ENCODE peak calls at places on chromosomes 12 and 14, in nine cellular contexts. Y, E, C, U, D, H, M, G and A are unnamed samples.

GRCh38 chr14:72699852-72700257 is 194.0 kb downstream of the DPF3 start:
- DNase-seq in Y (peak; percentile 62), E (no peak), C (no peak), U (peak; percentile 76), D (peak; percentile 43), H (no peak), M (no peak), G (no peak), A (no peak)

GRCh38 chr14:54798465-54799124 is 104.0 kb downstream of the GCH1 start:
- DNase-seq in Y (no peak), E (no peak), C (no peak), U (no peak), D (no peak), H (no peak), M (no peak), G (no peak), A (no peak)

GRCh38 chr14:51365241-51365940 is 125.3 kb downstream of the TMX1 start:
- DNase-seq in Y (no peak), E (no peak), C (no peak), U (no peak), D (no peak), H (no peak), M (no peak), G (no peak), A (no peak)

GRCh38 chr12:127509066-127509778 is 757.7 kb upstream of the TMEM132C start:
- DNase-seq in Y (peak; percentile 90), E (no peak), C (no peak), U (no peak), D (no peak), H (no peak), M (no peak), G (no peak), A (no peak)

GRCh38 chr14:51442513-51443175 is 202.6 kb downstream of the TMX1 start:
- DNase-seq in Y (peak; percentile 98), E (no peak), C (no peak), U (peak; percentile 85), D (peak; percentile 34), H (no peak), M (no peak), G (no peak), A (no peak)

GRCh38 chr12:91349451-91349850 is 166.8 kb upstream of the DCN start:
- DNase-seq in Y (peak; percentile 34), E (no peak), C (no peak), U (no peak), D (no peak), H (no peak), M (no peak), G (no peak), A (no peak)

GRCh38 chr12:89354630-89354931 is 2.3 kb upstream of the DUSP6 start:
- DNase-seq in Y (peak; percentile 19), E (peak; percentile 11), C (no peak), U (no peak), D (no peak), H (no peak), M (no peak), G (no peak), A (no peak)

GRCh38 chr14:93946506-93947170 is 19.5 kb downstream of the FAM181A start:
- DNase-seq in Y (peak; percentile 80), E (no peak), C (no peak), U (peak; percentile 59), D (no peak), H (no peak), M (no peak), G (no peak), A (no peak)

GRCh38 chr12:64293654-64294364 is 71.7 kb upstream of the KICS2 start:
- DNase-seq in Y (no peak), E (peak; percentile 9), C (no peak), U (no peak), D (no peak), H (no peak), M (no peak), G (no peak), A (no peak)

GRCh38 chr12:125081427-125081826 is 16.2 kb downstream of the AACS start:
- DNase-seq in Y (no peak), E (no peak), C (no peak), U (no peak), D (no peak), H (no peak), M (no peak), G (no peak), A (no peak)

GRCh38 chr12:121787063-121787774 is 6.3 kb downstream of the RHOF start:
- DNase-seq in Y (no peak), E (peak; percentile 80), C (no peak), U (peak; percentile 42), D (no peak), H (peak; percentile 49), M (peak; percentile 58), G (no peak), A (no peak)

GRCh38 chr14:23284654-23285529 is 1.0 kb downstream of the HOMEZ start:
- DNase-seq in Y (peak; percentile 53), E (peak; percentile 73), C (no peak), U (peak; percentile 28), D (no peak), H (no peak), M (no peak), G (no peak), A (no peak)

GRCh38 chr12:2198542-2198941 is 145.8 kb downstream of the CACNA1C start:
- DNase-seq in Y (no peak), E (no peak), C (no peak), U (no peak), D (no peak), H (no peak), M (no peak), G (no peak), A (no peak)

GRCh38 chr12:96434107-96434506 is 33.9 kb upstream of the CDK17 start:
- DNase-seq in Y (peak; percentile 99), E (peak; percentile 82), C (no peak), U (no peak), D (no peak), H (peak; percentile 68), M (peak; percentile 89), G (peak; percentile 73), A (peak; percentile 79)

GRCh38 chr12:111189792-111190191 is 179.1 kb downstream of the PHETA1 start:
- DNase-seq in Y (no peak), E (no peak), C (no peak), U (no peak), D (no peak), H (no peak), M (no peak), G (no peak), A (no peak)

GRCh38 chr14:75969891-75970290 is 11.9 kb downstream of the TGFB3 start:
- DNase-seq in Y (no peak), E (no peak), C (no peak), U (peak; percentile 32), D (no peak), H (no peak), M (no peak), G (no peak), A (no peak)

GRCh38 chr14:101078892-101079221 is 175.3 kb upstream of the RTL1 start:
- DNase-seq in Y (no peak), E (no peak), C (no peak), U (no peak), D (no peak), H (no peak), M (no peak), G (no peak), A (no peak)

GRCh38 chr12:103824290-103824689 is 16.7 kb downstream of the NT5DC3 start:
- DNase-seq in Y (no peak), E (no peak), C (no peak), U (no peak), D (no peak), H (no peak), M (no peak), G (no peak), A (no peak)

GRCh38 chr14:59126714-59127436 is 61.6 kb upstream of the DAAM1 start:
- DNase-seq in Y (peak; percentile 73), E (peak; percentile 67), C (peak; percentile 18), U (peak; percentile 75), D (no peak), H (peak; percentile 22), M (peak; percentile 65), G (peak; percentile 29), A (peak; percentile 16)

GRCh38 chr14:70638416-70638815 is 3.3 kb upstream of the TTC9 start:
- DNase-seq in Y (no peak), E (no peak), C (no peak), U (no peak), D (no peak), H (no peak), M (no peak), G (no peak), A (no peak)

GRCh38 chr12:13203028-13203922 is 6.7 kb downstream of the EMP1 start:
- DNase-seq in Y (peak; percentile 31), E (peak; percentile 4), C (peak; percentile 61), U (no peak), D (no peak), H (no peak), M (no peak), G (no peak), A (no peak)